ENCODE peak calls at places on chromosomes 16 and 17, in five cellular contexts. Z, Q, P, S and A are unnamed samples.

GRCh38 chr17:2690165-2691068 is 21.1 kb downstream of the CLUH start:
- DNase-seq in Q (no peak), Z (no peak), S (no peak), P (no peak), A (peak; percentile 44)

GRCh38 chr17:40369923-40370322 is 5.4 kb upstream of the GJD3 start:
- DNase-seq in P (no peak), S (no peak), Q (no peak), Z (no peak), A (no peak)

GRCh38 chr17:76983431-76983830 is 115.2 kb downstream of the MGAT5B start:
- DNase-seq in P (no peak), Q (no peak), Z (no peak), S (no peak), A (no peak)

GRCh38 chr17:802481-802880 is 20.3 kb downstream of the MRM3 start:
- DNase-seq in Z (no peak), Q (no peak), S (no peak), P (no peak), A (no peak)

GRCh38 chr16:67029249-67030096 is 524 bp downstream of the CBFB start:
- DNase-seq in P (peak; percentile 43), Q (peak; percentile 37), S (peak; percentile 61), Z (peak; percentile 52), A (no peak)

GRCh38 chr17:76032780-76033108 is 5.6 kb upstream of the EVPL start:
- DNase-seq in Q (no peak), S (no peak), Z (no peak), P (no peak), A (no peak)

GRCh38 chr16:88315543-88316105 is 67.1 kb upstream of the ZNF469 start:
- DNase-seq in Z (peak; percentile 77), S (peak; percentile 77), P (no peak), Q (peak; percentile 29), A (no peak)

GRCh38 chr17:28524476-28525415 is 18.6 kb downstream of the FOXN1 start:
- DNase-seq in S (peak; percentile 67), P (no peak), Q (no peak), Z (peak; percentile 78), A (no peak)

GRCh38 chr17:17966399-17966798 is 5.8 kb downstream of the TOM1L2 start:
- DNase-seq in S (no peak), P (no peak), Z (no peak), Q (no peak), A (no peak)

GRCh38 chr17:42743595-42744282 is 1.1 kb downstream of the EZH1 start:
- DNase-seq in S (no peak), Q (peak; percentile 55), P (no peak), Z (no peak), A (no peak)

GRCh38 chr17:15231851-15232516 is 33.1 kb downstream of the PMP22 start:
- DNase-seq in Z (no peak), P (no peak), Q (peak; percentile 50), S (no peak), A (no peak)

GRCh38 chr16:51621610-51622009 is 470.5 kb upstream of the SALL1 start:
- DNase-seq in S (peak; percentile 27), Q (peak; percentile 18), P (no peak), Z (no peak), A (no peak)

GRCh38 chr17:66904760-66905637 is 59.5 kb upstream of the CACNG4 start:
- DNase-seq in S (peak; percentile 16), P (no peak), Q (no peak), Z (peak; percentile 72), A (no peak)

GRCh38 chr17:7445011-7445927 is at the start of gene CHRNB1:
- DNase-seq in Z (peak; percentile 27), P (peak; percentile 85), Q (peak; percentile 88), S (peak; percentile 57), A (peak; percentile 99)

GRCh38 chr17:64020068-64020766 is at the start of gene ICAM2:
- DNase-seq in Z (no peak), S (no peak), Q (no peak), P (no peak), A (no peak)

GRCh38 chr17:46270032-46270431 is 24.9 kb upstream of the LRRC37A start:
- DNase-seq in S (no peak), P (no peak), Z (no peak), Q (no peak), A (peak; percentile 38)

GRCh38 chr17:82065193-82065637 is 389 bp downstream of the DUS1L start:
- DNase-seq in S (peak; percentile 55), Z (peak; percentile 24), P (no peak), Q (no peak), A (no peak)

GRCh38 chr16:48426244-48427135 is 41.3 kb upstream of the SIAH1 start:
- DNase-seq in Z (peak; percentile 32), S (no peak), Q (no peak), P (no peak), A (no peak)

GRCh38 chr16:11256657-11257130 is 690 bp upstream of the SOCS1 start:
- DNase-seq in S (peak; percentile 81), Q (peak; percentile 67), P (peak; percentile 46), Z (peak; percentile 25), A (peak; percentile 57)

GRCh38 chr17:42660692-42661345 is 1.7 kb downstream of the TUBG2 start:
- DNase-seq in P (no peak), S (peak; percentile 86), Z (peak; percentile 72), Q (peak; percentile 21), A (no peak)

GRCh38 chr16:11133344-11133921 is 122.6 kb downstream of the SOCS1 start:
- DNase-seq in Q (peak; percentile 72), S (peak; percentile 96), Z (peak; percentile 96), P (no peak), A (peak; percentile 24)

GRCh38 chr16:53784312-53784711 is 80.4 kb downstream of the FTO start:
- DNase-seq in S (no peak), Q (no peak), P (no peak), Z (no peak), A (no peak)

GRCh38 chr16:80454802-80455201 is 86.0 kb upstream of the DYNLRB2 start:
- DNase-seq in Z (no peak), P (no peak), Q (no peak), S (no peak), A (no peak)

GRCh38 chr17:31559647-31560501 is 168.4 kb downstream of the RAB11FIP4 start:
- DNase-seq in Z (no peak), P (no peak), S (peak; percentile 69), Q (peak; percentile 38), A (no peak)

GRCh38 chr16:74309789-74310781 is 13.5 kb downstream of the PSMD7 start:
- DNase-seq in Z (peak; percentile 56), P (peak; percentile 39), S (peak; percentile 65), Q (peak; percentile 65), A (no peak)

GRCh38 chr16:49826515-49826914 is 29.4 kb downstream of the ZNF423 start:
- DNase-seq in Z (no peak), P (no peak), Q (no peak), S (no peak), A (no peak)

GRCh38 chr16:11009027-11009755 is 64.8 kb downstream of the CLEC16A start:
- DNase-seq in P (no peak), S (no peak), Z (no peak), Q (no peak), A (no peak)

GRCh38 chr17:5669191-5669590 is 84.9 kb upstream of the NLRP1 start:
- DNase-seq in S (no peak), P (no peak), Q (no peak), Z (no peak), A (no peak)

GRCh38 chr16:75420987-75421819 is 12.1 kb downstream of the CFDP1 start:
- DNase-seq in S (peak; percentile 69), Q (peak; percentile 93), P (peak; percentile 38), Z (peak; percentile 45), A (peak; percentile 90)

GRCh38 chr16:89572478-89573205 is 2.9 kb upstream of the CPNE7 start:
- DNase-seq in Z (no peak), P (no peak), S (no peak), Q (no peak), A (no peak)
- H2AK5ac ChIP-seq in Z (peak overlapping the region; percentile 49), P (peak overlapping the region; percentile 79), S (no peak overlapping the region), Q (no peak overlapping the region), A (no peak overlapping the region)

GRCh38 chr16:58679763-58680162 is 4.8 kb downstream of the SLC38A7 start:
- DNase-seq in Z (no peak), P (no peak), Q (no peak), S (no peak), A (no peak)

GRCh38 chr16:58684354-58685083 is at the start of gene SLC38A7:
- DNase-seq in Z (peak; percentile 80), Q (peak; percentile 90), S (peak; percentile 83), P (peak; percentile 75), A (peak; percentile 91)

GRCh38 chr16:58684001-58684353 is 593 bp downstream of the SLC38A7 start:
- DNase-seq in Q (peak; percentile 18), Z (peak; percentile 10), S (peak; percentile 41), P (no peak), A (no peak)

DNA sequence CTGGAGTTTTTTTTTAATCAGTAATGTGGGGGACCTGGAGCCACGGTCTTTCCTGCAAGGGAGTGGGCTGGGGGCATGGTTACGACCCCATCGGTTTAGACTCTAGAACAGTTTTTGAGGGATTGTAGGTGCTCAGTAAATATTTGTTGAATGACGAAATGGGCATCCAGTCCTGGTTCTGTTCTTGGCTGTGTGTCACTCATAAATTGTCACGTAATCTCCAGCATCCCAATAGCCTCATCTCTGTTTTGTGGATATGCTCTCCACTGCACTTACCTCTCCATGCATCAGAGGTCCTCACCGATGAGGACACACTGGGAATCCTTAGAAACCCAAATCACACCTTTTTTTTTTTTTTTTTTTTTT is 497 bp upstream of the SLC38A7 start:
- DNase-seq in S (no peak), Z (no peak), Q (no peak), P (no peak), A (no peak)
- H4K8ac ChIP-seq in S (peak overlapping the region; percentile 97), Z (peak overlapping the region; percentile 98), Q (no peak overlapping the region), P (no peak overlapping the region), A (no peak overlapping the region)

GRCh38 chr17:9241371-9241712 is 220.0 kb downstream of the NTN1 start:
- DNase-seq in Q (no peak), S (peak; percentile 42), Z (no peak), P (no peak), A (no peak)

GRCh38 chr17:9242983-9243382 is 221.7 kb downstream of the NTN1 start:
- DNase-seq in S (no peak), P (no peak), Q (no peak), Z (no peak), A (no peak)

GRCh38 chr17:9242497-9242881 is 221.2 kb downstream of the NTN1 start:
- DNase-seq in S (no peak), Q (no peak), P (no peak), Z (no peak), A (no peak)

GRCh38 chr17:9241774-9242496 is 220.6 kb downstream of the NTN1 start:
- DNase-seq in Z (no peak), Q (no peak), S (no peak), P (no peak), A (no peak)

GRCh38 chr17:9244066-9245052 is 223.0 kb downstream of the NTN1 start:
- DNase-seq in Q (no peak), Z (peak; percentile 88), S (peak; percentile 26), P (no peak), A (no peak)
- H2AK5ac ChIP-seq in Q (no peak overlapping the region), Z (peak overlapping the region; percentile 33), S (no peak overlapping the region), P (peak overlapping the region; percentile 43), A (no peak overlapping the region)

GRCh38 chr16:2200313-2200712 is 3.9 kb upstream of the CASKIN1 start:
- DNase-seq in Z (no peak), Q (no peak), P (no peak), S (no peak), A (no peak)

GRCh38 chr16:2197765-2198164 is 1.4 kb upstream of the CASKIN1 start:
- DNase-seq in S (no peak), Q (no peak), Z (no peak), P (no peak), A (no peak)

GRCh38 chr16:2198283-2198682 is 1.9 kb upstream of the CASKIN1 start:
- DNase-seq in S (no peak), Z (no peak), Q (no peak), P (no peak), A (no peak)

GRCh38 chr16:2199621-2200139 is 3.3 kb upstream of the CASKIN1 start:
- DNase-seq in Z (no peak), S (no peak), P (no peak), Q (no peak), A (no peak)

GRCh38 chr16:2199095-2199494 is 2.7 kb upstream of the CASKIN1 start:
- DNase-seq in Z (no peak), S (no peak), P (no peak), Q (no peak), A (no peak)
- H4K8ac ChIP-seq in Z (no peak overlapping the region), S (no peak overlapping the region), P (no peak overlapping the region), Q (no peak overlapping the region), A (no peak overlapping the region)